ENCODE peak calls at places on chromosomes 2 and 18, in six cellular contexts. H is cardiac muscle cell, S is heart left ventricle, A is heart right ventricle, F is A549, N is upper lobe of right lung. J is an unnamed sample.

GRCh38 chr2:879540-879939 is 71.1 kb upstream of the SNTG2 start:
- DNase-seq in H (no peak), S (no peak), A (no peak), F (no peak), N (no peak), J (no peak)

GRCh38 chr2:68330691-68331090 is 10.9 kb upstream of the CNRIP1 start:
- DNase-seq in H (peak; percentile 66), S (no peak), A (no peak), F (no peak), N (no peak), J (no peak)

GRCh38 chr18:31061945-31062344 is 19.4 kb upstream of the DSC3 start:
- DNase-seq in H (peak; percentile 34), S (no peak), A (no peak), F (no peak), N (no peak), J (no peak)

GRCh38 chr2:117958186-117958585 is 55.7 kb downstream of the CCDC93 start:
- DNase-seq in H (peak; percentile 66), S (no peak), A (no peak), F (peak; percentile 76), N (no peak), J (peak; percentile 6)

GRCh38 chr2:181235683-181236459 is 221.3 kb upstream of the ITGA4 start:
- DNase-seq in H (no peak), S (no peak), A (no peak), F (no peak), N (no peak), J (no peak)

GRCh38 chr18:48996041-48996440 is 45.3 kb upstream of the SMAD7 start:
- DNase-seq in H (no peak), S (no peak), A (no peak), F (no peak), N (no peak), J (no peak)

GRCh38 chr2:190467575-190468083 is 59.5 kb downstream of the MFSD6 start:
- DNase-seq in H (no peak), S (no peak), A (no peak), F (no peak), N (no peak), J (no peak)

GRCh38 chr2:200616656-200617055 is 30.8 kb downstream of the AOX1 start:
- DNase-seq in H (peak; percentile 67), S (no peak), A (no peak), F (no peak), N (no peak), J (no peak)

GRCh38 chr2:68032702-68033101 is 30.1 kb downstream of the C1D start:
- DNase-seq in H (no peak), S (no peak), A (no peak), F (no peak), N (no peak), J (no peak)

GRCh38 chr2:117832905-117833613 is 18.6 kb downstream of the DDX18 start:
- DNase-seq in H (peak; percentile 49), S (no peak), A (no peak), F (peak; percentile 5), N (no peak), J (no peak)

GRCh38 chr2:159108178-159108893 is 139.9 kb downstream of the TANC1 start:
- DNase-seq in H (no peak), S (no peak), A (peak; percentile 36), F (no peak), N (no peak), J (no peak)

GRCh38 chr2:8539743-8540551 is 141.9 kb upstream of the ID2 start:
- DNase-seq in H (no peak), S (no peak), A (peak; percentile 44), F (no peak), N (no peak), J (peak; percentile 79)

GRCh38 chr2:215270118-215270451 is 41.8 kb upstream of the ATIC start:
- DNase-seq in H (no peak), S (no peak), A (no peak), F (no peak), N (no peak), J (no peak)
- TF ChIP-seq CTCF in H (no peak), S (peak; percentile 3), A (peak; percentile 39), F (no peak), N (no peak), J (no peak)

DNA sequence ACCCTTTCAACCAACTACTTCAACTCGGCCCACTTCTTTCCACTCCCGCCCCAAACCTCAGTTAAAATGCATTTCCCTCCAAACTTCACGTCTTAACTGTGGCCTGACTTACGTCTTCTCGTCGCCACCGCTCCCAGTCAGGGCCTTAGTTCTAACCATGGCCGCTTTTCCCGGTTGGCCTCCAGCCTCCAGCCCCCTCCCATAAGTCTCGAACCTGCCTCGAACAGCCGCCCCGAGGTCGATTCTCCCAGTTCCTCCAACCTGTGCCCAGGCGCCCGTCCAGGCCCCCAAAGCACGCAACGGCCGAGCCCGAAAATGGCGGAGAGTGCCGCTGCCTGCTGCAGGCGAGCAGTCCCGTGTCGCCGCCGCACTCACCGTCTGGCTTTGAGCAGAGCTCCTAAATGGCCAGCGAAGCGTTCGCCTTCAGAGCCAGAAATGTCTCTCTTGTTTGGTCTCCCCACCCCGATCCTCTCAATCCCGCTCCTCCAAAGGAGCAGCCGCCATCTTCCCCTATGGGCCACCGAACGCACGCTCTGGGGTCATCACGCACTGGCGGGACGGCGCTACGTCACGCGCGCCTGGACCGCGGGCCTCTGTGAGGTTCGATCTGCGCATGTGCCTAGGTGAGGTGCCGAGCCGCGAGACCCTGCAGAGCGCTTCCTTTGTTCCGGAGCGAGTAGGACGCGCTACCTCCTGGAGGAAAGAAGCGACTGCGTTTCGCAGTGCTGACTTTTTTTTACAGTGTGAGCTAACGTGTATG is at the start of gene WDR33:
- DNase-seq in H (peak; percentile 91), S (peak; percentile 95), A (peak; percentile 89), F (peak; percentile 93), N (peak; percentile 96), J (peak; percentile 92)
- TF ChIP-seq CTCF in H (no peak), S (peak; percentile 18), A (no peak), F (no peak), N (no peak), J (no peak)

GRCh38 chr2:221972813-221973478 is 325.9 kb downstream of the PAX3 start:
- DNase-seq in H (no peak), S (no peak), A (no peak), F (no peak), N (no peak), J (no peak)
- TF ChIP-seq CTCF in H (no peak), S (no peak), A (no peak), F (no peak), N (no peak), J (no peak)

GRCh38 chr2:206084468-206084869 is 1.5 kb downstream of the INO80D start:
- DNase-seq in H (peak; percentile 71), S (peak; percentile 62), A (peak; percentile 84), F (peak; percentile 85), N (peak; percentile 65), J (peak; percentile 53)
- TF ChIP-seq CTCF in H (peak; percentile 8), S (no peak), A (no peak), F (no peak), N (no peak), J (no peak)

GRCh38 chr2:237639441-237640220 is 12.2 kb downstream of the LRRFIP1 start:
- DNase-seq in H (no peak), S (no peak), A (no peak), F (no peak), N (no peak), J (no peak)
- TF ChIP-seq CTCF in H (no peak), S (no peak), A (no peak), F (no peak), N (no peak), J (no peak)

GRCh38 chr2:96116424-96116878 is at the start of gene ADRA2B:
- DNase-seq in H (peak; percentile 36), S (peak; percentile 86), A (peak; percentile 68), F (peak; percentile 48), N (peak; percentile 92), J (peak; percentile 75)

GRCh38 chr2:96116879-96117533 is 635 bp upstream of the ADRA2B start:
- DNase-seq in H (peak; percentile 46), S (peak; percentile 85), A (peak; percentile 30), F (peak; percentile 40), N (peak; percentile 80), J (peak; percentile 80)

GRCh38 chr2:96118698-96119388 is 2.5 kb upstream of the ADRA2B start:
- DNase-seq in H (no peak), S (peak; percentile 37), A (no peak), F (no peak), N (peak; percentile 55), J (no peak)

GRCh38 chr2:96119389-96119751 is 3.0 kb upstream of the ADRA2B start:
- DNase-seq in H (no peak), S (peak; percentile 28), A (no peak), F (no peak), N (no peak), J (no peak)

GRCh38 chr2:96117701-96118588 is 1.6 kb upstream of the ADRA2B start:
- DNase-seq in H (no peak), S (peak; percentile 49), A (no peak), F (no peak), N (peak; percentile 52), J (peak; percentile 53)
- TF ChIP-seq CTCF in H (no peak), S (no peak), A (no peak), F (no peak), N (no peak), J (peak; percentile 30)

GRCh38 chr18:35948080-35948479 is 24.4 kb upstream of the RMP24 start:
- DNase-seq in H (no peak), S (no peak), A (no peak), F (no peak), N (no peak), J (no peak)

GRCh38 chr18:35953688-35954087 is 18.8 kb upstream of the RMP24 start:
- DNase-seq in H (no peak), S (no peak), A (no peak), F (no peak), N (no peak), J (no peak)

GRCh38 chr18:35949090-35949489 is 23.4 kb upstream of the RMP24 start:
- DNase-seq in H (no peak), S (no peak), A (no peak), F (no peak), N (no peak), J (no peak)

GRCh38 chr18:35950628-35950982 is 21.9 kb upstream of the RMP24 start:
- DNase-seq in H (no peak), S (no peak), A (no peak), F (no peak), N (no peak), J (no peak)

DNA sequence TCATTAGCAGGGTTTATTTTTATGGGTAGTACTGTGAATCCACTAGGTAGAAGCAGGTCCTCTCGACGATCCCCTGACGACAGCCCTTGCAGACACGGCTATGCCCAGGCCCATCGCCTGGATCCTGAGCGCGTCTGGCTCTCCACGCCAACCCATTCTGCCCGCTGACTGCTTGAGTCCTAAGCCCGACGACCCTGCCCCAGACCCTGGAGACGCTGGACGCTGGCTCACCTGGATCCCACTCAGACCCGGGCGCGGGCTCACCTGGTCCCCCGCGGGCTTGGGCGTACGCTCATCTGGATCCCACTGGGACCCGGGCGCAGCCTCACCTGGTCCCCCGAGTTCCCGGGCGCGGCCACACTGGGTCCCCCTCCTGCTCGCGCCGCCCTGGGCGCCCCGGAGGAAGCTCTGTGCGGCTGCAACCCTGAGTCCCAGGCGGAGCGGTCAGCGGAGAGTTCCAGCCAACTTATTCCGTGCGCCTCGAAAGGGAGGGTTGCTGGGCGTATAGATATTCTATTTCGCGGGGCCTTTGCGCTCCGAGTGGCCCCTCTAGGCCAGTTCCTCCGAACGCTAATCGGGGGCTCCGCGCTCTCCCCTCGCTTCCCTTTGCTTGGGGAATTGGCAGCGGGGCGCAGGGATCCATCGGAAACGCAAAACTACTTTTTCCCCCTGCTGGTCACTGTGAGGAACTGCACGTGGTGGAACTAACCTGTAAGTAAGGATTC is 22.4 kb upstream of the RMP24 start:
- DNase-seq in H (peak; percentile 76), S (peak; percentile 76), A (peak; percentile 60), F (peak; percentile 59), N (peak; percentile 73), J (peak; percentile 65)
- TF ChIP-seq CTCF in H (peak; percentile 94), S (peak; percentile 96), A (peak; percentile 95), F (peak; percentile 52), N (peak; percentile 98), J (peak; percentile 91)

J was measured in Calu3.